ENCODE peak calls at places on chromosomes 3 and 15, in five cellular contexts. P is glutamatergic neuron, E is C1 segment of cervical spinal cord, Q is lung, Z is ascending aorta. G is an unnamed sample.
A peak's percentile ranks its signal among the peaks of the same experiment; 100 is the strongest.

GRCh38 chr15:63668601-63669000 is 71.4 kb downstream of the FBXL22 start:
- DNase-seq in P (no peak), E (no peak), Q (no peak), Z (no peak), G (no peak)

GRCh38 chr3:116299646-116300081 is 145.6 kb downstream of the LSAMP start:
- DNase-seq in P (no peak), E (no peak), Q (no peak), Z (no peak), G (no peak)

GRCh38 chr15:73872370-73872769 is 994 bp upstream of the TBC1D21 start:
- DNase-seq in P (no peak), E (no peak), Q (no peak), Z (no peak), G (no peak)

GRCh38 chr15:84142888-84143337 is 92.7 kb upstream of the GOLGA6L4 start:
- DNase-seq in P (peak; percentile 71), E (peak; percentile 58), Q (peak; percentile 75), Z (peak; percentile 84), G (peak; percentile 78)

GRCh38 chr3:183517656-183518055 is 37.9 kb downstream of the KLHL6 start:
- DNase-seq in P (no peak), E (no peak), Q (no peak), Z (no peak), G (no peak)

GRCh38 chr3:149589332-149589731 is 68.5 kb downstream of the WWTR1 start:
- DNase-seq in P (no peak), E (no peak), Q (no peak), Z (no peak), G (no peak)

GRCh38 chr3:124509884-124510283 is 220.4 kb upstream of the UMPS start:
- DNase-seq in P (no peak), E (no peak), Q (no peak), Z (no peak), G (no peak)

GRCh38 chr3:7709383-7710082 is 792.1 kb upstream of the LMCD1 start:
- DNase-seq in P (no peak), E (no peak), Q (no peak), Z (no peak), G (no peak)

GRCh38 chr3:23484386-23484785 is 281.3 kb downstream of the UBE2E2 start:
- DNase-seq in P (no peak), E (no peak), Q (no peak), Z (no peak), G (no peak)

GRCh38 chr3:193963808-193964516 is 172.0 kb upstream of the HES1 start:
- DNase-seq in P (no peak), E (no peak), Q (no peak), Z (no peak), G (no peak)

GRCh38 chr3:65669163-65669875 is 369.4 kb downstream of the MAGI1 start:
- DNase-seq in P (no peak), E (no peak), Q (peak; percentile 33), Z (no peak), G (peak; percentile 29)

GRCh38 chr3:144018776-144019175 is 47.2 kb downstream of the DIPK2A start:
- DNase-seq in P (no peak), E (no peak), Q (no peak), Z (no peak), G (peak; percentile 6)

GRCh38 chr3:163943664-163944063 is 1134.6 kb downstream of the SI start:
- DNase-seq in P (no peak), E (no peak), Q (no peak), Z (no peak), G (no peak)

GRCh38 chr15:43194775-43195174 is 9.6 kb downstream of the CCNDBP1 start:
- DNase-seq in P (no peak), E (no peak), Q (no peak), Z (no peak), G (no peak)

GRCh38 chr3:107242579-107242978 is 134.7 kb upstream of the CCDC54 start:
- DNase-seq in P (no peak), E (no peak), Q (no peak), Z (no peak), G (no peak)

GRCh38 chr3:53773586-53774368 is 72.4 kb downstream of the CHDH start:
- DNase-seq in P (no peak), E (no peak), Q (no peak), Z (peak; percentile 76), G (peak; percentile 90)